ENCODE peak calls at places on chromosome 1, in ten cellular contexts. One of them, this sample, is unnamed.

GRCh38 chr1:156848461-156849150 is 10.3 kb downstream of the INSRR start:
- DNase-seq in PC-9: no peak
- DNase-seq in Calu3: no peak
- DNase-seq in heart right ventricle: peak; percentile 37
- DNase-seq in H1: no peak
- DNase-seq in OCI-LY7: no peak
- DNase-seq in neural crest cell: no peak
- DNase-seq in hepatocyte: peak; percentile 56
- DNase-seq in kidney: no peak
- DNase-seq in heart left ventricle: no peak
- DNase-seq in this sample: no peak

GRCh38 chr1:34684246-34684645 is 70.6 kb upstream of the GJB5 start:
- DNase-seq in Calu3: no peak
- DNase-seq in hepatocyte: peak; percentile 67
- DNase-seq in neural crest cell: no peak
- DNase-seq in heart left ventricle: no peak
- DNase-seq in PC-9: no peak
- DNase-seq in H1: peak; percentile 17
- DNase-seq in kidney: no peak
- DNase-seq in heart right ventricle: no peak
- DNase-seq in OCI-LY7: no peak
- DNase-seq in this sample: no peak

GRCh38 chr1:95578462-95578861 is 344.5 kb downstream of the RWDD3 start:
- DNase-seq in heart left ventricle: no peak
- DNase-seq in OCI-LY7: no peak
- DNase-seq in heart right ventricle: no peak
- DNase-seq in Calu3: no peak
- DNase-seq in PC-9: no peak
- DNase-seq in kidney: no peak
- DNase-seq in H1: no peak
- DNase-seq in hepatocyte: no peak
- DNase-seq in neural crest cell: no peak
- DNase-seq in this sample: no peak

GRCh38 chr1:10179751-10180150 is 30.6 kb upstream of the KIF1B start:
- DNase-seq in kidney: no peak
- DNase-seq in OCI-LY7: no peak
- DNase-seq in Calu3: no peak
- DNase-seq in neural crest cell: peak; percentile 46
- DNase-seq in PC-9: no peak
- DNase-seq in H1: no peak
- DNase-seq in heart right ventricle: no peak
- DNase-seq in heart left ventricle: no peak
- DNase-seq in hepatocyte: no peak
- DNase-seq in this sample: no peak

GRCh38 chr1:14138135-14138506 is 438.1 kb downstream of the PRDM2 start:
- DNase-seq in hepatocyte: no peak
- DNase-seq in Calu3: no peak
- DNase-seq in neural crest cell: no peak
- DNase-seq in OCI-LY7: no peak
- DNase-seq in H1: no peak
- DNase-seq in PC-9: no peak
- DNase-seq in heart right ventricle: no peak
- DNase-seq in heart left ventricle: no peak
- DNase-seq in kidney: no peak
- DNase-seq in this sample: peak; percentile 83

GRCh38 chr1:15215116-15215515 is 31.9 kb upstream of the FHAD1 start:
- DNase-seq in Calu3: no peak
- DNase-seq in neural crest cell: no peak
- DNase-seq in OCI-LY7: no peak
- DNase-seq in kidney: peak; percentile 81
- DNase-seq in hepatocyte: no peak
- DNase-seq in H1: no peak
- DNase-seq in heart right ventricle: no peak
- DNase-seq in heart left ventricle: no peak
- DNase-seq in PC-9: no peak
- DNase-seq in this sample: no peak

GRCh38 chr1:32900956-32901822 is at the start of gene TMEM54:
- DNase-seq in Calu3: peak; percentile 87
- DNase-seq in H1: no peak
- DNase-seq in kidney: peak; percentile 83
- DNase-seq in neural crest cell: no peak
- DNase-seq in hepatocyte: peak; percentile 86
- DNase-seq in PC-9: no peak
- DNase-seq in heart right ventricle: peak; percentile 62
- DNase-seq in OCI-LY7: peak; percentile 32
- DNase-seq in heart left ventricle: peak; percentile 61
- DNase-seq in this sample: peak; percentile 76

GRCh38 chr1:238061967-238062613 is 171.4 kb upstream of the ZP4 start:
- DNase-seq in PC-9: no peak
- DNase-seq in Calu3: peak; percentile 12
- DNase-seq in kidney: no peak
- DNase-seq in H1: no peak
- DNase-seq in hepatocyte: no peak
- DNase-seq in OCI-LY7: no peak
- DNase-seq in heart left ventricle: no peak
- DNase-seq in neural crest cell: no peak
- DNase-seq in heart right ventricle: no peak
- DNase-seq in this sample: peak; percentile 87

GRCh38 chr1:182206628-182207239 is 145.2 kb upstream of the ZNF648 start:
- DNase-seq in hepatocyte: peak; percentile 53
- DNase-seq in neural crest cell: no peak
- DNase-seq in PC-9: no peak
- DNase-seq in Calu3: no peak
- DNase-seq in heart left ventricle: peak; percentile 42
- DNase-seq in OCI-LY7: no peak
- DNase-seq in kidney: peak; percentile 66
- DNase-seq in H1: no peak
- DNase-seq in heart right ventricle: peak; percentile 42
- DNase-seq in this sample: no peak

DNA sequence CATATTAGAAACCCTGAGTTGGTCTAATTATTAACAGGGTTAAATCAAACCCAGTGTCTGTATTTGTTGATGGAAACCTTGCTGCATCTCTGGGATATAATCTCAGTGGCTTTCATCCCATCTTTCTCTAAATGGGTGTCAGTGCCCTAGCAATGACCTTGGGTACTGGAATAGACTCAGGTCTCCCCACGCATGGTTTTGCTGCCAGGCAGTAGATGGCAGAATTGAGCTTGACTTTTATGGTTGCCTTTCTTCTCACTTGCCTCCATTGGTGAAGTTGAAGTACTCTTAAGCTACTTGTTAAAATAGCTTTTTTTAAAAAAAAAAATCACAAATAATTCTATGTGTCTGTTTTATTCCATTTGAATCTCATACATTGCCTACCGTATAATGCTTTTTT is 81.8 kb upstream of the HMCN1 start:
- DNase-seq in OCI-LY7: peak; percentile 10
- DNase-seq in hepatocyte: no peak
- DNase-seq in heart right ventricle: no peak
- DNase-seq in neural crest cell: no peak
- DNase-seq in H1: no peak
- DNase-seq in PC-9: no peak
- DNase-seq in Calu3: no peak
- DNase-seq in kidney: no peak
- DNase-seq in heart left ventricle: no peak
- DNase-seq in this sample: peak; percentile 13
- TF ChIP-seq CTCF in OCI-LY7: peak; percentile 63
- TF ChIP-seq CTCF in hepatocyte: no peak
- TF ChIP-seq CTCF in heart right ventricle: peak; percentile 27
- TF ChIP-seq CTCF in neural crest cell: no peak
- TF ChIP-seq CTCF in H1: peak; percentile 22
- TF ChIP-seq CTCF in PC-9: no peak
- TF ChIP-seq CTCF in Calu3: no peak
- TF ChIP-seq CTCF in kidney: no peak
- TF ChIP-seq CTCF in heart left ventricle: no peak
- TF ChIP-seq CTCF in this sample: peak; percentile 49

GRCh38 chr1:244655186-244655585 is 2.3 kb downstream of the DESI2 start:
- DNase-seq in kidney: no peak
- DNase-seq in Calu3: no peak
- DNase-seq in hepatocyte: no peak
- DNase-seq in neural crest cell: no peak
- DNase-seq in heart right ventricle: no peak
- DNase-seq in PC-9: no peak
- DNase-seq in OCI-LY7: no peak
- DNase-seq in H1: no peak
- DNase-seq in heart left ventricle: no peak
- DNase-seq in this sample: no peak

GRCh38 chr1:244652699-244653438 is at the start of gene DESI2:
- DNase-seq in hepatocyte: peak; percentile 99
- DNase-seq in H1: peak; percentile 98
- DNase-seq in OCI-LY7: peak; percentile 100
- DNase-seq in heart left ventricle: peak; percentile 99
- DNase-seq in Calu3: peak; percentile 98
- DNase-seq in kidney: peak; percentile 99
- DNase-seq in PC-9: peak; percentile 96
- DNase-seq in heart right ventricle: peak; percentile 97
- DNase-seq in neural crest cell: peak; percentile 93
- DNase-seq in this sample: peak; percentile 99

GRCh38 chr1:244654284-244655038 is 1.5 kb downstream of the DESI2 start:
- DNase-seq in Calu3: no peak
- DNase-seq in heart right ventricle: no peak
- DNase-seq in H1: no peak
- DNase-seq in heart left ventricle: no peak
- DNase-seq in neural crest cell: no peak
- DNase-seq in hepatocyte: no peak
- DNase-seq in OCI-LY7: no peak
- DNase-seq in kidney: no peak
- DNase-seq in PC-9: no peak
- DNase-seq in this sample: peak; percentile 20

GRCh38 chr1:244651956-244652698 is 799 bp upstream of the DESI2 start:
- DNase-seq in heart right ventricle: no peak
- DNase-seq in neural crest cell: no peak
- DNase-seq in Calu3: no peak
- DNase-seq in PC-9: no peak
- DNase-seq in H1: no peak
- DNase-seq in hepatocyte: no peak
- DNase-seq in heart left ventricle: no peak
- DNase-seq in kidney: no peak
- DNase-seq in OCI-LY7: no peak
- DNase-seq in this sample: peak; percentile 15

GRCh38 chr1:244653439-244654283 is 735 bp downstream of the DESI2 start:
- DNase-seq in heart left ventricle: peak; percentile 20
- DNase-seq in H1: no peak
- DNase-seq in OCI-LY7: peak; percentile 28
- DNase-seq in neural crest cell: no peak
- DNase-seq in Calu3: no peak
- DNase-seq in heart right ventricle: no peak
- DNase-seq in PC-9: peak; percentile 52
- DNase-seq in kidney: peak; percentile 84
- DNase-seq in hepatocyte: peak; percentile 22
- DNase-seq in this sample: peak; percentile 39
- TF ChIP-seq CTCF in heart left ventricle: no peak
- TF ChIP-seq CTCF in H1: no peak
- TF ChIP-seq CTCF in OCI-LY7: peak; percentile 0
- TF ChIP-seq CTCF in neural crest cell: no peak
- TF ChIP-seq CTCF in Calu3: peak; percentile 17
- TF ChIP-seq CTCF in heart right ventricle: no peak
- TF ChIP-seq CTCF in PC-9: no peak
- TF ChIP-seq CTCF in kidney: no peak
- TF ChIP-seq CTCF in hepatocyte: no peak
- TF ChIP-seq CTCF in this sample: no peak

DNA sequence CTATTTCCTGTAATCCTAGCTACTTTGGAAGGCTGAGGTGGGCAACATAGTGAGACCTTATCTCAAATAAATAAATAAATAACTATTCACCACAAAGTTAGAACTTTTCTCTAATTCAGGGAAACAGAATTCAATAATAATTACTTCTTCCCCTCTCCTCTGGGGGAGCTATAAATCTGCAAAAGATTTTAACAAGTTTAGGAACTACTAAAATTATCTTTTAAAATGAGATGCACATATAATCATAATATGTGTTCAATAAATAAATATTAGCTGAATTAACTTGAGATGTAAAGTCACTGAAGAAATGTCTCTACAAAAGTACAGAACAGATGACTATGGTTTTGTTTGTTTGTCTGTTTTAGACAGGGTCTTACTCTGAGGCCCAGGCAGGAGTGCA is 14.1 kb downstream of the WDR47 start:
- DNase-seq in H1: no peak
- DNase-seq in hepatocyte: no peak
- DNase-seq in kidney: no peak
- DNase-seq in heart right ventricle: no peak
- DNase-seq in Calu3: no peak
- DNase-seq in heart left ventricle: no peak
- DNase-seq in neural crest cell: no peak
- DNase-seq in OCI-LY7: no peak
- DNase-seq in PC-9: no peak
- DNase-seq in this sample: peak; percentile 17
- TF ChIP-seq CTCF in H1: no peak
- TF ChIP-seq CTCF in hepatocyte: peak; percentile 16
- TF ChIP-seq CTCF in kidney: no peak
- TF ChIP-seq CTCF in heart right ventricle: peak; percentile 34
- TF ChIP-seq CTCF in Calu3: peak; percentile 13
- TF ChIP-seq CTCF in heart left ventricle: peak; percentile 26
- TF ChIP-seq CTCF in neural crest cell: peak; percentile 49
- TF ChIP-seq CTCF in OCI-LY7: peak; percentile 73
- TF ChIP-seq CTCF in PC-9: peak; percentile 60
- TF ChIP-seq CTCF in this sample: peak; percentile 57

GRCh38 chr1:212685429-212685828 is 14.2 kb downstream of the BATF3 start:
- DNase-seq in OCI-LY7: no peak
- DNase-seq in PC-9: no peak
- DNase-seq in kidney: no peak
- DNase-seq in Calu3: no peak
- DNase-seq in H1: no peak
- DNase-seq in neural crest cell: no peak
- DNase-seq in hepatocyte: no peak
- DNase-seq in heart left ventricle: no peak
- DNase-seq in heart right ventricle: no peak
- DNase-seq in this sample: no peak
- TF ChIP-seq CTCF in OCI-LY7: no peak
- TF ChIP-seq CTCF in PC-9: no peak
- TF ChIP-seq CTCF in kidney: no peak
- TF ChIP-seq CTCF in Calu3: no peak
- TF ChIP-seq CTCF in H1: no peak
- TF ChIP-seq CTCF in neural crest cell: no peak
- TF ChIP-seq CTCF in hepatocyte: no peak
- TF ChIP-seq CTCF in heart left ventricle: no peak
- TF ChIP-seq CTCF in heart right ventricle: no peak
- TF ChIP-seq CTCF in this sample: no peak